ENCODE peak calls at places on chromosome 13, in eight cellular contexts. W, G, I, Z, U, O, Y and A are unnamed samples.

GRCh38 chr13:73273737-73274136 is 214.9 kb downstream of the KLF5 start:
- DNase-seq in W (peak; percentile 78), G (no peak), I (no peak), Z (peak; percentile 89), U (no peak), O (no peak), Y (peak; percentile 95), A (no peak)

GRCh38 chr13:29081697-29082440 is 261.7 kb downstream of the MTUS2 start:
- DNase-seq in W (no peak), G (no peak), I (no peak), Z (no peak), U (no peak), O (no peak), Y (no peak), A (no peak)

GRCh38 chr13:109816979-109817275 is 30.5 kb upstream of the IRS2 start:
- DNase-seq in W (no peak), G (no peak), I (no peak), Z (peak; percentile 21), U (no peak), O (no peak), Y (peak; percentile 80), A (no peak)

GRCh38 chr13:78323848-78324247 is 279.5 kb downstream of the POU4F1 start:
- DNase-seq in W (no peak), G (no peak), I (no peak), Z (no peak), U (no peak), O (no peak), Y (peak; percentile 21), A (no peak)

GRCh38 chr13:112828082-112828699 is 138.4 kb downstream of the ATP11A start:
- DNase-seq in W (no peak), G (no peak), I (no peak), Z (no peak), U (no peak), O (no peak), Y (no peak), A (no peak)

GRCh38 chr13:22880756-22881701 is 299.8 kb upstream of the SGCG start:
- DNase-seq in W (no peak), G (no peak), I (no peak), Z (no peak), U (no peak), O (no peak), Y (no peak), A (no peak)

GRCh38 chr13:86918682-86919081 is 752.5 kb upstream of the SLITRK5 start:
- DNase-seq in W (no peak), G (no peak), I (no peak), Z (no peak), U (no peak), O (no peak), Y (no peak), A (no peak)

GRCh38 chr13:83453723-83454122 is 428.6 kb downstream of the SLITRK1 start:
- DNase-seq in W (no peak), G (no peak), I (no peak), Z (no peak), U (no peak), O (no peak), Y (no peak), A (no peak)

GRCh38 chr13:49214917-49215376 is 5.2 kb upstream of the MLNR start:
- DNase-seq in W (no peak), G (no peak), I (peak; percentile 39), Z (peak; percentile 6), U (peak; percentile 28), O (peak; percentile 54), Y (no peak), A (no peak)

GRCh38 chr13:93730780-93731179 is 504.2 kb downstream of the GPC6 start:
- DNase-seq in W (no peak), G (no peak), I (no peak), Z (peak; percentile 36), U (no peak), O (no peak), Y (peak; percentile 75), A (no peak)

GRCh38 chr13:38705351-38705750 is 18.5 kb downstream of the FREM2 start:
- DNase-seq in W (no peak), G (no peak), I (no peak), Z (no peak), U (no peak), O (no peak), Y (no peak), A (no peak)

GRCh38 chr13:48507024-48507423 is 25.9 kb downstream of the RCBTB2 start:
- DNase-seq in W (no peak), G (no peak), I (no peak), Z (no peak), U (no peak), O (no peak), Y (no peak), A (no peak)

GRCh38 chr13:96575423-96576320 is 418.6 kb downstream of the OXGR1 start:
- DNase-seq in W (no peak), G (no peak), I (no peak), Z (no peak), U (no peak), O (no peak), Y (no peak), A (no peak)

GRCh38 chr13:27338816-27339215 is 68.2 kb downstream of the RASL11A start:
- DNase-seq in W (no peak), G (no peak), I (no peak), Z (no peak), U (no peak), O (no peak), Y (no peak), A (no peak)

GRCh38 chr13:66748712-66749111 is 481.4 kb downstream of the PCDH9 start:
- DNase-seq in W (no peak), G (no peak), I (no peak), Z (no peak), U (no peak), O (no peak), Y (peak; percentile 16), A (no peak)

GRCh38 chr13:106570354-106570822 is 2.5 kb upstream of the ARGLU1 start:
- DNase-seq in W (no peak), G (peak; percentile 62), I (peak; percentile 86), Z (peak; percentile 61), U (peak; percentile 79), O (peak; percentile 18), Y (peak; percentile 72), A (peak; percentile 36)

GRCh38 chr13:110551284-110551683 is 10.2 kb downstream of the RAB20 start:
- DNase-seq in W (no peak), G (no peak), I (no peak), Z (no peak), U (no peak), O (no peak), Y (no peak), A (no peak)

GRCh38 chr13:106464076-106464475 is 71.4 kb downstream of the EFNB2 start:
- DNase-seq in W (no peak), G (no peak), I (no peak), Z (no peak), U (no peak), O (no peak), Y (peak; percentile 86), A (no peak)

GRCh38 chr13:58869566-58869965 is 1238.0 kb downstream of the PCDH17 start:
- DNase-seq in W (no peak), G (no peak), I (no peak), Z (no peak), U (no peak), O (no peak), Y (no peak), A (no peak)

GRCh38 chr13:43786766-43787517 is at the start of gene ENOX1:
- DNase-seq in W (peak; percentile 49), G (no peak), I (peak; percentile 66), Z (peak; percentile 74), U (no peak), O (peak; percentile 44), Y (peak; percentile 51), A (no peak)

GRCh38 chr13:28035146-28035782 is 46.8 kb upstream of the URAD start:
- DNase-seq in W (no peak), G (no peak), I (no peak), Z (peak; percentile 13), U (no peak), O (no peak), Y (no peak), A (no peak)

GRCh38 chr13:35143123-35143522 is 201.1 kb downstream of the NBEA start:
- DNase-seq in W (no peak), G (no peak), I (no peak), Z (no peak), U (no peak), O (no peak), Y (no peak), A (no peak)

GRCh38 chr13:27958928-27959539 is 10.1 kb downstream of the CDX2 start:
- DNase-seq in W (no peak), G (no peak), I (no peak), Z (no peak), U (no peak), O (no peak), Y (no peak), A (no peak)

GRCh38 chr13:40506592-40507446 is 159.6 kb downstream of the FOXO1 start:
- DNase-seq in W (no peak), G (no peak), I (no peak), Z (no peak), U (no peak), O (no peak), Y (no peak), A (no peak)

GRCh38 chr13:44412341-44412935 is 38.8 kb downstream of the SERP2 start:
- DNase-seq in W (no peak), G (no peak), I (no peak), Z (no peak), U (no peak), O (no peak), Y (no peak), A (peak; percentile 37)

GRCh38 chr13:76832258-76832988 is 53.8 kb downstream of the KCTD12 start:
- DNase-seq in W (no peak), G (no peak), I (no peak), Z (no peak), U (no peak), O (no peak), Y (no peak), A (no peak)

GRCh38 chr13:66974889-66975288 is 255.2 kb downstream of the PCDH9 start:
- DNase-seq in W (no peak), G (no peak), I (no peak), Z (no peak), U (no peak), O (no peak), Y (no peak), A (no peak)

GRCh38 chr13:25175026-25175425 is 2.9 kb upstream of the AMER2 start:
- DNase-seq in W (no peak), G (no peak), I (no peak), Z (no peak), U (no peak), O (no peak), Y (no peak), A (no peak)
- H3K9me3 ChIP-seq in W (peaks cover 3% of the 10 kb centered on the region), G (no peaks in the 10 kb centered on the region), I (no peaks in the 10 kb centered on the region), Z (no peaks in the 10 kb centered on the region), U (no peaks in the 10 kb centered on the region), O (no peaks in the 10 kb centered on the region), Y (no peaks in the 10 kb centered on the region), A (no peaks in the 10 kb centered on the region)

GRCh38 chr13:30863796-30864195 is 42.3 kb upstream of the MEDAG start:
- DNase-seq in W (no peak), G (no peak), I (no peak), Z (no peak), U (no peak), O (no peak), Y (no peak), A (peak; percentile 59)
- H3K27ac ChIP-seq in W (peak overlapping the region; percentile 100), G (peak overlapping the region; percentile 91), I (no peak overlapping the region), Z (peak overlapping the region; percentile 94), U (no peak overlapping the region), O (no peak overlapping the region), Y (peak overlapping the region; percentile 100), A (peak overlapping the region; percentile 87)

GRCh38 chr13:80666782-80667537 is 326.0 kb upstream of the SPRY2 start:
- DNase-seq in W (no peak), G (no peak), I (no peak), Z (no peak), U (no peak), O (no peak), Y (no peak), A (no peak)
- H3K9me3 ChIP-seq in W (no peaks in the 10 kb centered on the region), G (no peaks in the 10 kb centered on the region), I (no peaks in the 10 kb centered on the region), Z (peaks cover 4% of the 10 kb centered on the region), U (no peaks in the 10 kb centered on the region), O (no peaks in the 10 kb centered on the region), Y (no peaks in the 10 kb centered on the region), A (peaks cover 9% of the 10 kb centered on the region)

GRCh38 chr13:30362005-30362788 is 54.8 kb upstream of the KATNAL1 start:
- DNase-seq in W (no peak), G (no peak), I (no peak), Z (no peak), U (no peak), O (no peak), Y (no peak), A (no peak)
- H3K27ac ChIP-seq in W (no peak overlapping the region), G (no peak overlapping the region), I (no peak overlapping the region), Z (no peak overlapping the region), U (no peak overlapping the region), O (no peak overlapping the region), Y (no peak overlapping the region), A (no peak overlapping the region)